ENCODE peak calls at places on chromosomes 6 and 20, in ten cellular contexts. R is OCI-LY7; S is fibroblast of villous mesenchyme; N is GM13977; J is effector CD4-positive, alpha-beta T cell; I is hypothalamus; Y is progenitor cell of endocrine pancreas; G is adipocyte; C is SW 1271; U is H54. X is an unnamed sample.

GRCh38 chr6:42028234-42029061 is 21.9 kb upstream of the TAF8 start:
- DNase-seq in R (no peak), S (peak; percentile 95), N (no peak), J (no peak), I (no peak), Y (no peak), G (no peak), C (no peak), U (peak; percentile 74), X (no peak)

GRCh38 chr6:169250660-169251059 is 3.0 kb downstream of the THBS2 start:
- DNase-seq in R (no peak), S (peak; percentile 78), N (no peak), J (no peak), I (peak; percentile 73), Y (no peak), G (peak; percentile 72), C (no peak), U (peak; percentile 81), X (no peak)

GRCh38 chr6:154613137-154613676 is 102.7 kb upstream of the CNKSR3 start:
- DNase-seq in R (no peak), S (peak; percentile 92), N (no peak), J (no peak), I (no peak), Y (no peak), G (peak; percentile 62), C (no peak), U (peak; percentile 15), X (no peak)

GRCh38 chr6:27477318-27478013 is 4.6 kb upstream of the ZNF184 start:
- DNase-seq in R (no peak), S (no peak), N (no peak), J (no peak), I (no peak), Y (no peak), G (no peak), C (no peak), U (no peak), X (no peak)

GRCh38 chr6:52910091-52910490 is 593 bp upstream of the GSTA3 start:
- DNase-seq in R (no peak), S (no peak), N (no peak), J (no peak), I (no peak), Y (no peak), G (no peak), C (no peak), U (no peak), X (no peak)

GRCh38 chr6:106918128-106918527 is 56.4 kb downstream of the CD24 start:
- DNase-seq in R (no peak), S (no peak), N (no peak), J (no peak), I (no peak), Y (no peak), G (no peak), C (no peak), U (no peak), X (no peak)

GRCh38 chr20:57973886-57974285 is 254.6 kb downstream of the ANKRD60 start:
- DNase-seq in R (no peak), S (no peak), N (no peak), J (no peak), I (no peak), Y (no peak), G (no peak), C (no peak), U (no peak), X (no peak)

GRCh38 chr20:5141615-5142014 is 14.8 kb downstream of the CDS2 start:
- DNase-seq in R (no peak), S (no peak), N (no peak), J (no peak), I (no peak), Y (no peak), G (no peak), C (no peak), U (no peak), X (no peak)

GRCh38 chr6:111482236-111482958 is 621 bp downstream of the REV3L start:
- DNase-seq in R (peak; percentile 70), S (peak; percentile 39), N (peak; percentile 36), J (peak; percentile 38), I (peak; percentile 62), Y (peak; percentile 22), G (peak; percentile 72), C (no peak), U (no peak), X (peak; percentile 49)

GRCh38 chr6:28489366-28490190 is 26.0 kb downstream of the GPX6 start:
- DNase-seq in R (no peak), S (peak; percentile 70), N (peak; percentile 79), J (peak; percentile 4), I (no peak), Y (peak; percentile 37), G (peak; percentile 88), C (no peak), U (peak; percentile 74), X (no peak)

GRCh38 chr6:156828280-156828703 is 51.1 kb downstream of the ARID1B start:
- DNase-seq in R (no peak), S (peak; percentile 88), N (peak; percentile 43), J (no peak), I (no peak), Y (no peak), G (peak; percentile 74), C (no peak), U (peak; percentile 40), X (no peak)

GRCh38 chr20:22508426-22508825 is 75.9 kb downstream of the FOXA2 start:
- DNase-seq in R (no peak), S (no peak), N (no peak), J (no peak), I (no peak), Y (no peak), G (no peak), C (no peak), U (no peak), X (no peak)

GRCh38 chr6:89834884-89835792 is 5.5 kb downstream of the CASP8AP2 start:
- DNase-seq in R (peak; percentile 45), S (peak; percentile 69), N (peak; percentile 37), J (no peak), I (no peak), Y (no peak), G (no peak), C (no peak), U (no peak), X (peak; percentile 53)

GRCh38 chr6:131029661-131030297 is 33.3 kb downstream of the EPB41L2 start:
- DNase-seq in R (no peak), S (peak; percentile 49), N (peak; percentile 32), J (no peak), I (no peak), Y (no peak), G (peak; percentile 56), C (no peak), U (no peak), X (no peak)

GRCh38 chr20:3677733-3678132 is 4.1 kb downstream of the ADAM33 start:
- DNase-seq in R (no peak), S (peak; percentile 33), N (no peak), J (no peak), I (no peak), Y (no peak), G (peak; percentile 66), C (no peak), U (no peak), X (no peak)

GRCh38 chr6:17622144-17622543 is 22.0 kb downstream of the FAM8A1 start:
- DNase-seq in R (no peak), S (no peak), N (no peak), J (no peak), I (no peak), Y (no peak), G (no peak), C (no peak), U (no peak), X (no peak)

GRCh38 chr6:104711371-104711770 is 148.3 kb downstream of the HACE1 start:
- DNase-seq in R (no peak), S (peak; percentile 98), N (no peak), J (no peak), I (no peak), Y (no peak), G (peak; percentile 73), C (no peak), U (no peak), X (no peak)

GRCh38 chr6:117138920-117139319 is 126.4 kb upstream of the VGLL2 start:
- DNase-seq in R (no peak), S (no peak), N (no peak), J (no peak), I (no peak), Y (no peak), G (no peak), C (no peak), U (no peak), X (no peak)

GRCh38 chr6:25320459-25320858 is 41.3 kb downstream of the CARMIL1 start:
- DNase-seq in R (no peak), S (no peak), N (no peak), J (no peak), I (no peak), Y (no peak), G (no peak), C (no peak), U (no peak), X (no peak)

GRCh38 chr20:1809611-1810510 is 85.3 kb upstream of the SIRPA start:
- DNase-seq in R (no peak), S (no peak), N (no peak), J (no peak), I (no peak), Y (no peak), G (peak; percentile 42), C (no peak), U (peak; percentile 53), X (no peak)

GRCh38 chr6:47743744-47744143 is 38.1 kb upstream of the OPN5 start:
- DNase-seq in R (no peak), S (no peak), N (no peak), J (no peak), I (no peak), Y (no peak), G (peak; percentile 30), C (no peak), U (no peak), X (no peak)

GRCh38 chr20:50980071-50980681 is 21.6 kb downstream of the MOCS3 start:
- DNase-seq in R (no peak), S (peak; percentile 96), N (no peak), J (no peak), I (no peak), Y (no peak), G (peak; percentile 98), C (peak; percentile 90), U (peak; percentile 76), X (no peak)

X was measured in central memory CD4-positive, alpha-beta T cell.